ENCODE peak calls at places on chromosomes 6 and 20, in eight cellular contexts. R is HCT116, C is SK-N-SH, A is GM23248, X is GM23338, B is PC-3, D is neural progenitor cell, N is hepatocyte. Y is an unnamed sample.

GRCh38 chr6:161434921-161435411 is 161.1 kb upstream of the AGPAT4 start:
- DNase-seq in D (peak), R (no peak), B (peak), A (peak), C (no peak), N (peak), X (no peak), Y (no peak)

GRCh38 chr6:25138024-25138696 is 141.0 kb upstream of the CARMIL1 start:
- DNase-seq in R (no peak), N (peak), D (no peak), B (peak), C (peak), X (no peak), A (peak), Y (peak)

GRCh38 chr20:62818592-62819493 is 2.0 kb downstream of the COL9A3 start:
- DNase-seq in X (no peak), C (peak), D (no peak), R (no peak), B (no peak), A (peak), N (peak), Y (no peak)

GRCh38 chr6:3385660-3386151 is 71.1 kb downstream of the SLC22A23 start:
- DNase-seq in X (no peak), N (no peak), R (peak), A (peak), C (no peak), B (no peak), D (no peak), Y (no peak)

GRCh38 chr6:134009876-134010275 is 42.5 kb downstream of the SLC2A12 start:
- DNase-seq in B (no peak), X (no peak), R (no peak), A (no peak), D (no peak), C (no peak), N (no peak), Y (no peak)

GRCh38 chr6:20691185-20691584 is 156.9 kb downstream of the CDKAL1 start:
- DNase-seq in D (no peak), A (no peak), B (no peak), R (no peak), N (no peak), C (no peak), X (no peak), Y (no peak)

GRCh38 chr6:71079707-71080106 is 122.8 kb upstream of the B3GAT2 start:
- DNase-seq in C (no peak), A (peak), B (no peak), D (no peak), X (no peak), R (no peak), N (no peak), Y (no peak)

GRCh38 chr20:22805219-22805618 is 220.8 kb upstream of the FOXA2 start:
- DNase-seq in R (no peak), D (no peak), N (peak), X (peak), A (peak), C (no peak), B (peak), Y (no peak)

GRCh38 chr6:112881828-112882227 is 534.7 kb downstream of the RFPL4B start:
- DNase-seq in N (no peak), A (peak), X (no peak), C (no peak), B (no peak), R (no peak), D (no peak), Y (no peak)

GRCh38 chr20:11409526-11409925 is 508.2 kb upstream of the BTBD3 start:
- DNase-seq in A (no peak), B (no peak), N (no peak), D (no peak), C (no peak), R (no peak), X (no peak), Y (no peak)

GRCh38 chr6:31094389-31094881 is 17.9 kb downstream of the C6orf15 start:
- DNase-seq in A (peak), B (peak), C (no peak), X (no peak), N (no peak), R (no peak), D (no peak), Y (peak)

GRCh38 chr6:139474145-139475108 is 100.0 kb upstream of the CITED2 start:
- DNase-seq in R (no peak), N (peak), C (no peak), B (no peak), A (peak), X (peak), D (peak), Y (no peak)

GRCh38 chr6:27864906-27865883 is 47.0 kb downstream of the OR2B2 start:
- DNase-seq in X (peak), D (peak), R (no peak), A (peak), N (peak), B (peak), C (peak), Y (peak)

GRCh38 chr6:56432194-56432593 is 184.8 kb upstream of the COL21A1 start:
- DNase-seq in R (no peak), A (no peak), N (no peak), B (no peak), X (no peak), D (no peak), C (no peak), Y (no peak)

GRCh38 chr6:164168595-164168994 is 754.1 kb downstream of the QKI start:
- DNase-seq in R (no peak), D (no peak), N (no peak), A (no peak), X (no peak), B (no peak), C (no peak), Y (no peak)

GRCh38 chr6:46175446-46175845 is 4.7 kb upstream of the ENPP5 start:
- DNase-seq in X (no peak), C (no peak), A (no peak), R (no peak), B (no peak), D (no peak), N (no peak), Y (no peak)

GRCh38 chr20:64177787-64178186 is 13.5 kb downstream of the MYT1 start:
- DNase-seq in B (no peak), C (no peak), R (no peak), N (no peak), A (no peak), D (no peak), X (no peak), Y (no peak)

GRCh38 chr6:32317532-32317931 is 54.2 kb downstream of the TSBP1 start:
- DNase-seq in R (no peak), N (no peak), B (no peak), X (no peak), A (no peak), D (no peak), C (no peak), Y (no peak)

GRCh38 chr6:125421853-125422252 is 120.1 kb upstream of the HDDC2 start:
- DNase-seq in R (no peak), D (peak), X (peak), B (no peak), N (peak), A (peak), C (no peak), Y (no peak)

GRCh38 chr6:31580807-31581437 is 1.3 kb downstream of the LTB start:
- DNase-seq in R (peak), A (peak), D (peak), N (peak), X (peak), B (peak), C (peak), Y (peak)

GRCh38 chr20:2470051-2470431 is 548 bp downstream of the SNRPB start:
- DNase-seq in X (peak), D (peak), B (peak), N (peak), A (peak), R (no peak), C (peak), Y (peak)

GRCh38 chr6:223136-223535 is 69.2 kb upstream of the DUSP22 start:
- DNase-seq in B (no peak), N (no peak), R (no peak), C (no peak), X (no peak), D (no peak), A (no peak), Y (no peak)

GRCh38 chr6:126723541-126724170 is 383.7 kb downstream of the CENPW start:
- DNase-seq in N (no peak), B (no peak), A (peak), D (no peak), X (no peak), C (no peak), R (no peak), Y (no peak)

GRCh38 chr6:46947497-46947896 is 25.8 kb upstream of the ADGRF5 start:
- DNase-seq in A (no peak), X (no peak), D (no peak), R (no peak), C (no peak), B (no peak), N (no peak), Y (no peak)

GRCh38 chr6:149889321-149889720 is 8.6 kb downstream of the RAET1E start:
- DNase-seq in D (no peak), A (no peak), X (no peak), B (no peak), C (no peak), N (no peak), R (no peak), Y (no peak)
- TF ChIP-seq EZH2phosphoT487 in D (no peak), A (no peak), X (no peak), B (no peak), C (no peak), N (no peak), R (no peak), Y (no peak)

GRCh38 chr6:44249082-44249748 is 2.3 kb downstream of the HSP90AB1 start:
- DNase-seq in R (no peak), D (no peak), B (no peak), C (no peak), A (no peak), X (no peak), N (no peak), Y (no peak)
- H3K27ac ChIP-seq in R (peak), D (peak), B (no peak), C (peak), A (peak), X (peak), N (peak), Y (peak)

DNA sequence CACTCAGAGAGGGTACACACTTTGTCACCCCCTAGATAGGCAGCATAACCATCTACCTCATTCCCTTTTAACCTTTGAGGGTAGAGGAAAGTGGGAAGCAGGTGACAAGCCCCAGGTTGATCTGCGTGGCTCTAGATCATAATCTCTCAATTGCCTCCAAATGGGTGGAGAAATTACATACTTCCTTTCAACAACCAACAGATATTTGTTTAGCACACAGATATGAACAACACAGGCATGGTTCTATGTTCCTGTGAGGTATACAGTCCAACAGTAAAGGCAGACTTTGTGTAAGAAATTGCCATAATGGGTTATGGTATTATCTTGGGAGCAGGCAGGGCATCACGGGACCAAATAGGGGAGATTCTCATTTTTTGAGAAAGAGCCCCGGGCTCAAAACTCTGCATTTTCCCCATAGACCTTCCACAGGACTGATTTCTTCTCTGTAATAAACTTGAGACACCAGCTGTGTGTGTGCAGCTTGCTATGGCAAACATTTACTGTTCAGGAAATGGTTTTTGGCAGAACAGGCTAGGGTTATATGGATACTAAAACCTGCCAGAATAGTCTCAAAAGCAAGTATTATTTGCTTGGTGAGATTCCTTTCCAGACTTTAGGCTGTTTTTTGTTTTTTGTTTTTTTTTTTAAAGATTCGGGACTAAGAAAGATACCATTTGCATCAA is 126.2 kb downstream of the CD164 start:
- DNase-seq in N (no peak), X (no peak), A (no peak), B (peak), C (no peak), D (no peak), R (no peak), Y (no peak)
- TF ChIP-seq EZH2phosphoT487 in N (no peak), X (no peak), A (no peak), B (no peak), C (no peak), D (no peak), R (no peak), Y (no peak)

GRCh38 chr6:16836186-16836981 is 75.1 kb upstream of the ATXN1 start:
- DNase-seq in C (no peak), R (no peak), X (no peak), A (peak), D (peak), N (no peak), B (no peak), Y (no peak)

GRCh38 chr6:16831136-16831535 is 69.9 kb upstream of the ATXN1 start:
- DNase-seq in X (no peak), N (no peak), C (no peak), D (no peak), A (no peak), R (no peak), B (no peak), Y (no peak)

GRCh38 chr6:16828058-16828457 is 66.8 kb upstream of the ATXN1 start:
- DNase-seq in R (no peak), X (no peak), A (no peak), D (no peak), C (no peak), B (no peak), N (no peak), Y (no peak)

GRCh38 chr6:16832721-16833120 is 71.5 kb upstream of the ATXN1 start:
- DNase-seq in R (no peak), N (no peak), A (no peak), D (no peak), B (no peak), X (no peak), C (no peak), Y (no peak)

GRCh38 chr6:16832027-16832688 is 70.9 kb upstream of the ATXN1 start:
- DNase-seq in X (no peak), D (no peak), A (no peak), B (no peak), N (no peak), R (no peak), C (peak), Y (no peak)
- H3K27ac ChIP-seq in X (no peak), D (no peak), A (no peak), B (no peak), N (no peak), R (no peak), C (no peak), Y (no peak)

Y was measured in OCI-LY7.